ENCODE peak calls at places on chromosomes 1 and 21, in eight cellular contexts. One of them, this sample, is unnamed.

GRCh38 chr1:50415235-50416149 is 7.8 kb downstream of the DMRTA2 start:
- DNase-seq in cardiac muscle cell: no peak
- DNase-seq in AG10803: no peak
- DNase-seq in sigmoid colon: no peak
- DNase-seq in PC-3: no peak
- DNase-seq in fibroblast of mammary gland: no peak
- DNase-seq in progenitor cell of endocrine pancreas: no peak
- DNase-seq in HFF-Myc: no peak
- DNase-seq in this sample: no peak

GRCh38 chr1:26543444-26543835 is 13.9 kb downstream of the RPS6KA1 start:
- DNase-seq in HFF-Myc: no peak
- DNase-seq in AG10803: no peak
- DNase-seq in sigmoid colon: no peak
- DNase-seq in progenitor cell of endocrine pancreas: no peak
- DNase-seq in cardiac muscle cell: no peak
- DNase-seq in PC-3: no peak
- DNase-seq in fibroblast of mammary gland: no peak
- DNase-seq in this sample: no peak

GRCh38 chr1:229420765-229421164 is 13.1 kb downstream of the ACTA1 start:
- DNase-seq in progenitor cell of endocrine pancreas: no peak
- DNase-seq in fibroblast of mammary gland: no peak
- DNase-seq in PC-3: peak; percentile 31
- DNase-seq in cardiac muscle cell: no peak
- DNase-seq in AG10803: no peak
- DNase-seq in HFF-Myc: no peak
- DNase-seq in sigmoid colon: no peak
- DNase-seq in this sample: no peak

GRCh38 chr21:16634522-16634914 is 878.3 kb upstream of the CXADR start:
- DNase-seq in sigmoid colon: no peak
- DNase-seq in PC-3: no peak
- DNase-seq in fibroblast of mammary gland: no peak
- DNase-seq in AG10803: no peak
- DNase-seq in progenitor cell of endocrine pancreas: no peak
- DNase-seq in HFF-Myc: no peak
- DNase-seq in cardiac muscle cell: peak; percentile 51
- DNase-seq in this sample: no peak

GRCh38 chr1:32719681-32720275 is 17.2 kb upstream of the SYNC start:
- DNase-seq in sigmoid colon: no peak
- DNase-seq in fibroblast of mammary gland: no peak
- DNase-seq in AG10803: no peak
- DNase-seq in PC-3: no peak
- DNase-seq in cardiac muscle cell: no peak
- DNase-seq in progenitor cell of endocrine pancreas: no peak
- DNase-seq in HFF-Myc: no peak
- DNase-seq in this sample: peak; percentile 46

GRCh38 chr1:181117648-181118449 is 29.3 kb downstream of the IER5 start:
- DNase-seq in HFF-Myc: no peak
- DNase-seq in PC-3: peak; percentile 95
- DNase-seq in progenitor cell of endocrine pancreas: no peak
- DNase-seq in AG10803: no peak
- DNase-seq in sigmoid colon: no peak
- DNase-seq in fibroblast of mammary gland: peak; percentile 51
- DNase-seq in cardiac muscle cell: peak; percentile 66
- DNase-seq in this sample: peak; percentile 75

GRCh38 chr1:38009088-38009840 is 3.3 kb upstream of the UTP11 start:
- DNase-seq in fibroblast of mammary gland: peak; percentile 85
- DNase-seq in PC-3: no peak
- DNase-seq in sigmoid colon: peak; percentile 56
- DNase-seq in progenitor cell of endocrine pancreas: no peak
- DNase-seq in AG10803: peak; percentile 61
- DNase-seq in HFF-Myc: no peak
- DNase-seq in cardiac muscle cell: peak; percentile 36
- DNase-seq in this sample: peak; percentile 79

GRCh38 chr1:155026588-155026987 is 7.0 kb downstream of the DCST2 start:
- DNase-seq in progenitor cell of endocrine pancreas: no peak
- DNase-seq in HFF-Myc: no peak
- DNase-seq in fibroblast of mammary gland: peak; percentile 35
- DNase-seq in PC-3: peak; percentile 71
- DNase-seq in AG10803: no peak
- DNase-seq in cardiac muscle cell: no peak
- DNase-seq in sigmoid colon: no peak
- DNase-seq in this sample: peak; percentile 60

GRCh38 chr1:56838726-56839125 is 15.9 kb upstream of the C8A start:
- DNase-seq in fibroblast of mammary gland: peak; percentile 70
- DNase-seq in HFF-Myc: no peak
- DNase-seq in PC-3: no peak
- DNase-seq in sigmoid colon: no peak
- DNase-seq in progenitor cell of endocrine pancreas: no peak
- DNase-seq in cardiac muscle cell: no peak
- DNase-seq in AG10803: no peak
- DNase-seq in this sample: peak; percentile 80

GRCh38 chr1:40312238-40313205 is 4.6 kb downstream of the COL9A2 start:
- DNase-seq in sigmoid colon: no peak
- DNase-seq in cardiac muscle cell: no peak
- DNase-seq in progenitor cell of endocrine pancreas: no peak
- DNase-seq in PC-3: no peak
- DNase-seq in HFF-Myc: no peak
- DNase-seq in fibroblast of mammary gland: no peak
- DNase-seq in AG10803: no peak
- DNase-seq in this sample: no peak

GRCh38 chr21:33686386-33686785 is 44.1 kb downstream of the ITSN1 start:
- DNase-seq in fibroblast of mammary gland: no peak
- DNase-seq in PC-3: no peak
- DNase-seq in HFF-Myc: no peak
- DNase-seq in AG10803: no peak
- DNase-seq in cardiac muscle cell: no peak
- DNase-seq in sigmoid colon: no peak
- DNase-seq in progenitor cell of endocrine pancreas: no peak
- DNase-seq in this sample: no peak

GRCh38 chr1:116163533-116163932 is 52.3 kb downstream of the MAB21L3 start:
- DNase-seq in HFF-Myc: no peak
- DNase-seq in AG10803: no peak
- DNase-seq in sigmoid colon: no peak
- DNase-seq in PC-3: no peak
- DNase-seq in fibroblast of mammary gland: no peak
- DNase-seq in progenitor cell of endocrine pancreas: no peak
- DNase-seq in cardiac muscle cell: no peak
- DNase-seq in this sample: no peak

GRCh38 chr1:186494832-186495271 is 33.9 kb upstream of the PDC start:
- DNase-seq in sigmoid colon: no peak
- DNase-seq in AG10803: no peak
- DNase-seq in PC-3: peak; percentile 64
- DNase-seq in HFF-Myc: no peak
- DNase-seq in progenitor cell of endocrine pancreas: no peak
- DNase-seq in cardiac muscle cell: no peak
- DNase-seq in fibroblast of mammary gland: no peak
- DNase-seq in this sample: no peak

GRCh38 chr1:117143172-117143571 is 21.6 kb upstream of the TRIM45 start:
- DNase-seq in HFF-Myc: no peak
- DNase-seq in cardiac muscle cell: no peak
- DNase-seq in fibroblast of mammary gland: no peak
- DNase-seq in sigmoid colon: no peak
- DNase-seq in PC-3: peak; percentile 66
- DNase-seq in AG10803: no peak
- DNase-seq in progenitor cell of endocrine pancreas: no peak
- DNase-seq in this sample: no peak

GRCh38 chr1:42251042-42251441 is 84.0 kb downstream of the FOXJ3 start:
- DNase-seq in sigmoid colon: no peak
- DNase-seq in PC-3: no peak
- DNase-seq in cardiac muscle cell: no peak
- DNase-seq in HFF-Myc: no peak
- DNase-seq in progenitor cell of endocrine pancreas: no peak
- DNase-seq in AG10803: no peak
- DNase-seq in fibroblast of mammary gland: no peak
- DNase-seq in this sample: no peak

GRCh38 chr1:116076831-116077230 is 34.4 kb upstream of the MAB21L3 start:
- DNase-seq in progenitor cell of endocrine pancreas: no peak
- DNase-seq in sigmoid colon: no peak
- DNase-seq in HFF-Myc: no peak
- DNase-seq in cardiac muscle cell: no peak
- DNase-seq in fibroblast of mammary gland: peak; percentile 25
- DNase-seq in PC-3: peak; percentile 36
- DNase-seq in AG10803: peak; percentile 19
- DNase-seq in this sample: no peak

GRCh38 chr1:198179556-198179981 is 22.8 kb downstream of the NEK7 start:
- DNase-seq in progenitor cell of endocrine pancreas: no peak
- DNase-seq in fibroblast of mammary gland: peak; percentile 62
- DNase-seq in PC-3: peak; percentile 11
- DNase-seq in sigmoid colon: no peak
- DNase-seq in AG10803: peak; percentile 45
- DNase-seq in cardiac muscle cell: no peak
- DNase-seq in HFF-Myc: peak; percentile 79
- DNase-seq in this sample: no peak

GRCh38 chr21:39125752-39126485 is 57.3 kb downstream of the PSMG1 start:
- DNase-seq in sigmoid colon: peak; percentile 78
- DNase-seq in cardiac muscle cell: peak; percentile 85
- DNase-seq in PC-3: peak; percentile 83
- DNase-seq in fibroblast of mammary gland: peak; percentile 82
- DNase-seq in HFF-Myc: no peak
- DNase-seq in progenitor cell of endocrine pancreas: peak; percentile 36
- DNase-seq in AG10803: peak; percentile 69
- DNase-seq in this sample: peak; percentile 38

GRCh38 chr1:114428083-114428754 is 82.8 kb downstream of the TRIM33 start:
- DNase-seq in AG10803: peak; percentile 23
- DNase-seq in fibroblast of mammary gland: peak; percentile 31
- DNase-seq in sigmoid colon: no peak
- DNase-seq in cardiac muscle cell: peak; percentile 6
- DNase-seq in progenitor cell of endocrine pancreas: no peak
- DNase-seq in HFF-Myc: no peak
- DNase-seq in PC-3: peak; percentile 38
- DNase-seq in this sample: peak; percentile 5
- TF ChIP-seq CTCF in AG10803: peak; percentile 60
- TF ChIP-seq CTCF in fibroblast of mammary gland: peak; percentile 48
- TF ChIP-seq CTCF in sigmoid colon: no peak
- TF ChIP-seq CTCF in cardiac muscle cell: peak; percentile 53
- TF ChIP-seq CTCF in progenitor cell of endocrine pancreas: peak; percentile 61
- TF ChIP-seq CTCF in HFF-Myc: peak; percentile 24
- TF ChIP-seq CTCF in PC-3: peak; percentile 65
- TF ChIP-seq CTCF in this sample: peak; percentile 39

GRCh38 chr1:228109073-228109961 is at the start of gene MRPL55:
- DNase-seq in fibroblast of mammary gland: peak; percentile 93
- DNase-seq in progenitor cell of endocrine pancreas: peak; percentile 99
- DNase-seq in HFF-Myc: peak; percentile 71
- DNase-seq in sigmoid colon: peak; percentile 99
- DNase-seq in cardiac muscle cell: peak; percentile 97
- DNase-seq in PC-3: peak; percentile 100
- DNase-seq in AG10803: peak; percentile 93
- DNase-seq in this sample: peak; percentile 99
- TF ChIP-seq CTCF in fibroblast of mammary gland: no peak
- TF ChIP-seq CTCF in progenitor cell of endocrine pancreas: peak; percentile 28
- TF ChIP-seq CTCF in HFF-Myc: no peak
- TF ChIP-seq CTCF in sigmoid colon: no peak
- TF ChIP-seq CTCF in cardiac muscle cell: no peak
- TF ChIP-seq CTCF in PC-3: peak; percentile 37
- TF ChIP-seq CTCF in AG10803: no peak
- TF ChIP-seq CTCF in this sample: no peak

DNA sequence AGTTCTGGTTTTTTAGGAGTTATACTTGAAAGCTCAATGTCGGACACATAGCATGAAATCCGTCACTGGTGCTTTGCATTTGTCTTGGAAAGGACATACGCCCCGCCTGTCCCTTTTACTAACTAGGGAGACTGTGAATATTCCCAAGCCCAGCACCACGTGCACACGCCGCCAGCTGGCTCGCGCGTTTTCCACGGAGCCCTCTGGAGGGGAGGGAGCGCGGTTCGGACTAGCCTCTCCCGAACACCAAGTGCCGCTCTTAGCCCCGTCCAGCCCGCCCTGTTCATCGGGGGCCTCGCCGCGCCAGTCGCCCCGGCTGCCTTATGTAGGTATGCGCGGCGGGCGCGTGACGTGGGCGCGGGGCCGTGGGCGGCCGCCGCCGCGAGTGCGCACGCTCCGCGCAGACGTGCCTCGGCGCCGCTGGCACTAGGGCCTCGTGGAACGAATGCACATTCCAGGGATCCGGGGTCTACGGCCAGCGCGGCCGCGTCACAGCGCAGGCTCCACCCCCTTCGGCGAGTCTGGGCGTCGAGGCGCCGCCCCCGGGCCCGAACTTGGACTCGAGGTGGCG is 689 bp upstream of the IRF2BP2 start:
- DNase-seq in HFF-Myc: no peak
- DNase-seq in progenitor cell of endocrine pancreas: peak; percentile 76
- DNase-seq in fibroblast of mammary gland: peak; percentile 93
- DNase-seq in cardiac muscle cell: peak; percentile 93
- DNase-seq in PC-3: peak; percentile 84
- DNase-seq in AG10803: peak; percentile 96
- DNase-seq in sigmoid colon: peak; percentile 98
- DNase-seq in this sample: peak; percentile 99
- TF ChIP-seq CTCF in HFF-Myc: no peak
- TF ChIP-seq CTCF in progenitor cell of endocrine pancreas: no peak
- TF ChIP-seq CTCF in fibroblast of mammary gland: no peak
- TF ChIP-seq CTCF in cardiac muscle cell: peak; percentile 10
- TF ChIP-seq CTCF in PC-3: no peak
- TF ChIP-seq CTCF in AG10803: peak; percentile 13
- TF ChIP-seq CTCF in sigmoid colon: no peak
- TF ChIP-seq CTCF in this sample: no peak

DNA sequence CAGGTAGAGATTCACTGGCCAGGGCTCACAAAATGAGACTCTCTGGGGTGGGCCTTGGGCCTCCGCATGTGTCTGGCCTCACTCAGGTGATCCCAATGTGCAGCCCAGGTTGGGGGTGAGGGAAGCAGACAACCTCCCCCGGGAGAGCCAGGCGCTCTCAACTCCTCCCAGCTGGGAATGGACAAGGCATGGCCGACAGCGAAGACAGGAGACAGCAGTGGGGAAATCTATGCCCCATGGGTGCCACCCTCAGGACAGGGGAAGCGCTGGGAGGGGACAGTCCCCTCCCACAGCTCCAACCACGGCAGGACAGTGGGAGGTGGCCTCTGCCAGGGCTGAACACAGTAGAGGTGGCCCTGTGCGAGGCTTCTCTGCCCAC is 47.7 kb downstream of the PRDM15 start:
- DNase-seq in AG10803: no peak
- DNase-seq in HFF-Myc: no peak
- DNase-seq in progenitor cell of endocrine pancreas: no peak
- DNase-seq in fibroblast of mammary gland: no peak
- DNase-seq in PC-3: no peak
- DNase-seq in cardiac muscle cell: no peak
- DNase-seq in sigmoid colon: no peak
- DNase-seq in this sample: no peak
- TF ChIP-seq CTCF in AG10803: no peak
- TF ChIP-seq CTCF in HFF-Myc: no peak
- TF ChIP-seq CTCF in progenitor cell of endocrine pancreas: no peak
- TF ChIP-seq CTCF in fibroblast of mammary gland: no peak
- TF ChIP-seq CTCF in PC-3: no peak
- TF ChIP-seq CTCF in cardiac muscle cell: no peak
- TF ChIP-seq CTCF in sigmoid colon: no peak
- TF ChIP-seq CTCF in this sample: no peak

DNA sequence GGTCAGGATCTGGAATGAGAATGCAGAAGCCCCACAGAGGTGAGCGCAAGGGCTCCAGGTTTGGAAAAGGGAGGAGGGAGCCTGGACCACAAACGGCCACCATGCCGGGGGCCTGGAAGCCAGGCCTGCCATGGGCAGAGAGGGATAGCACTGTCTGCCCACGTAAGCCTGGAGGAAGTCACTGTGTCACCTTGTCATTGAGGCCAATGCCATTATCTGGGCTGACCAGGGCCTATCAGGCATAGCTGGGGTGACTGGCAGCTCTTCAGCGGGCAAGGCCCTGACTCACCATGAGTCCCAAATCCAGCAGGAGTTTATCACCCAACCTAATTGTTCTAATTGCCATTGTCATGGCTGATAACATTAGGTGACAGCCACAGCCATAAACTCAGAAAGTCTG is 84.6 kb downstream of the MATN1 start:
- DNase-seq in progenitor cell of endocrine pancreas: no peak
- DNase-seq in cardiac muscle cell: no peak
- DNase-seq in AG10803: no peak
- DNase-seq in PC-3: no peak
- DNase-seq in HFF-Myc: no peak
- DNase-seq in sigmoid colon: peak; percentile 37
- DNase-seq in fibroblast of mammary gland: no peak
- DNase-seq in this sample: no peak
- TF ChIP-seq CTCF in progenitor cell of endocrine pancreas: no peak
- TF ChIP-seq CTCF in cardiac muscle cell: no peak
- TF ChIP-seq CTCF in AG10803: no peak
- TF ChIP-seq CTCF in PC-3: no peak
- TF ChIP-seq CTCF in HFF-Myc: no peak
- TF ChIP-seq CTCF in sigmoid colon: no peak
- TF ChIP-seq CTCF in fibroblast of mammary gland: no peak
- TF ChIP-seq CTCF in this sample: no peak

This sample was measured in foreskin fibroblast.